ENCODE peak calls at places on chromosomes 12 and 14, in ten cellular contexts. S is lung, R is ovary, H is B cell, Q is cardiac muscle cell, N is AG09309, E is breast epithelium, P is GM20000, B is cardiac fibroblast, Z is PC-3. A is an unnamed sample.
A peak's percentile ranks its signal among the peaks of the same experiment; 100 is the strongest.

GRCh38 chr12:69481133-69481532 is 10.9 kb downstream of the FRS2 start:
- DNase-seq in S (no peak), R (no peak), H (no peak), Q (no peak), N (no peak), E (no peak), P (no peak), B (no peak), Z (no peak), A (no peak)

GRCh38 chr14:21768116-21768874 is 94.7 kb upstream of the OR4E1 start:
- DNase-seq in S (no peak), R (no peak), H (peak; percentile 10), Q (peak; percentile 65), N (no peak), E (no peak), P (peak; percentile 32), B (peak; percentile 23), Z (peak; percentile 53), A (no peak)

GRCh38 chr14:89269404-89269803 is 147.6 kb downstream of the FOXN3 start:
- DNase-seq in S (no peak), R (no peak), H (no peak), Q (no peak), N (no peak), E (no peak), P (no peak), B (no peak), Z (no peak), A (no peak)

GRCh38 chr14:71471604-71472003 is 460.6 kb upstream of the RGS6 start:
- DNase-seq in S (no peak), R (no peak), H (no peak), Q (no peak), N (no peak), E (no peak), P (no peak), B (no peak), Z (no peak), A (no peak)

GRCh38 chr14:69328765-69329164 is 68.8 kb downstream of the GALNT16 start:
- DNase-seq in S (no peak), R (no peak), H (no peak), Q (no peak), N (no peak), E (no peak), P (no peak), B (no peak), Z (no peak), A (no peak)

GRCh38 chr12:69359531-69360347 is at the start of gene YEATS4:
- DNase-seq in S (peak; percentile 82), R (peak; percentile 87), H (peak; percentile 92), Q (peak; percentile 90), N (peak; percentile 40), E (peak; percentile 82), P (peak; percentile 90), B (peak; percentile 94), Z (peak; percentile 96), A (peak; percentile 71)

GRCh38 chr12:31558521-31558920 is 32.4 kb downstream of the DENND5B start:
- DNase-seq in S (no peak), R (no peak), H (no peak), Q (no peak), N (no peak), E (no peak), P (no peak), B (peak; percentile 75), Z (peak; percentile 36), A (no peak)

GRCh38 chr14:56798447-56799326 is 11.6 kb downstream of the OTX2 start:
- DNase-seq in S (no peak), R (no peak), H (no peak), Q (no peak), N (no peak), E (no peak), P (no peak), B (no peak), Z (no peak), A (no peak)

GRCh38 chr12:65229441-65229840 is 49.0 kb upstream of the MSRB3 start:
- DNase-seq in S (no peak), R (no peak), H (no peak), Q (no peak), N (peak; percentile 8), E (no peak), P (no peak), B (peak; percentile 83), Z (peak; percentile 87), A (no peak)

GRCh38 chr12:62898568-62898967 is 36.4 kb downstream of the PPM1H start:
- DNase-seq in S (no peak), R (no peak), H (no peak), Q (no peak), N (no peak), E (no peak), P (no peak), B (peak; percentile 37), Z (peak; percentile 61), A (no peak)

GRCh38 chr14:103085106-103086091 is 1.4 kb downstream of the LBHD2 start:
- DNase-seq in S (no peak), R (no peak), H (no peak), Q (no peak), N (no peak), E (no peak), P (no peak), B (no peak), Z (no peak), A (peak; percentile 8)

GRCh38 chr12:12200363-12200762 is 66.5 kb downstream of the LRP6 start:
- DNase-seq in S (no peak), R (no peak), H (no peak), Q (no peak), N (no peak), E (no peak), P (no peak), B (no peak), Z (no peak), A (no peak)

GRCh38 chr12:12206776-12207388 is 60.0 kb downstream of the LRP6 start:
- DNase-seq in S (no peak), R (no peak), H (no peak), Q (no peak), N (no peak), E (no peak), P (no peak), B (no peak), Z (no peak), A (no peak)

GRCh38 chr12:12202105-12202504 is 64.7 kb downstream of the LRP6 start:
- DNase-seq in S (no peak), R (no peak), H (no peak), Q (no peak), N (no peak), E (no peak), P (no peak), B (no peak), Z (no peak), A (no peak)

GRCh38 chr12:12201274-12201758 is 65.5 kb downstream of the LRP6 start:
- DNase-seq in S (no peak), R (no peak), H (no peak), Q (peak; percentile 59), N (no peak), E (no peak), P (peak; percentile 11), B (no peak), Z (no peak), A (no peak)

GRCh38 chr12:12202747-12203146 is 64.1 kb downstream of the LRP6 start:
- DNase-seq in S (no peak), R (no peak), H (no peak), Q (no peak), N (no peak), E (no peak), P (no peak), B (no peak), Z (no peak), A (no peak)
- TF ChIP-seq CTCF in S (no peak), R (no peak), H (no peak), Q (peak; percentile 21), N (no peak), E (no peak), P (no peak), B (no peak), Z (no peak), A (no peak)

DNA sequence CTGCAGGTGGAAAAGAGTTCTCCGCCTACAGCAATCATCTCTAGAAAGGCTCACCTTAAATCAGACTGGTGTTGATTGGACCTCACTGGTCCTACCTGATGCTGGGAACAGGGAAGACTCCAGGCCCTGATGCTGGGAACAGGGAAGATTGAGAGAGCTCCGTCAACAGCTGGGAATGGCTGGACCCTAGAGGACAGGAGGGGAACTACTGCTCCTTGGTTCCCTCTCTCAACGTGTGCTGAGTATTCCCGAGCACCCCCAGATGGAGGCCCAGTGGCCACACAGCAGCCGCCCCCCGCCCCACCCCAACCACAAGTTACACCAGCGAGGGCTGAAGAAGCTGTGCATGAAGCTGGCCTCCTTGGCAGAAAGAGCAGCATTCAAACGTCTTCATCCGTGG is 240.3 kb downstream of the SLC15A4 start:
- DNase-seq in S (no peak), R (no peak), H (no peak), Q (peak; percentile 2), N (no peak), E (no peak), P (no peak), B (no peak), Z (no peak), A (no peak)
- TF ChIP-seq CTCF in S (no peak), R (no peak), H (no peak), Q (no peak), N (no peak), E (no peak), P (no peak), B (no peak), Z (peak; percentile 28), A (no peak)

DNA sequence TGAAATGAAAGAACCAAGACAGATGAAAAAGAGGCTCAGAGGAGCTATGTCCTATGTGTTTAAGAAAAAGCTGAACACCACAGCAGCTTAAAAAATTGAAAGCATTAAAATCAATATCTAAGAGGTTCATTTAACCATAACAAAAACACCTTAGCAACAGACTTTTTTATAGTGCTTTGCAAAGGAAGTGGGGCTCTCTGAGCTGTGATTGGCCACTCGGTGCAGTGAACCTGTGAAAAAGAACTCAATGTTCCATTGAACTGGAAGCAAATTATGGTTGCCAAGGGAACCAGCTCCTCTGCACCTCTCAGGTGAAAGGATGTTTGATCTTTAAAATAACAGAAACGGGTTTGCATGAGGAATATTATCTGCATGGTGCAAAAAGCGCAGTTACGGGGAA is 149.3 kb downstream of the SNAPC1 start:
- DNase-seq in S (no peak), R (no peak), H (peak; percentile 24), Q (no peak), N (no peak), E (no peak), P (no peak), B (no peak), Z (no peak), A (no peak)
- TF ChIP-seq CTCF in S (no peak), R (no peak), H (no peak), Q (no peak), N (no peak), E (no peak), P (no peak), B (no peak), Z (no peak), A (no peak)

GRCh38 chr12:33116284-33116683 is 219.7 kb upstream of the PKP2 start:
- DNase-seq in S (no peak), R (no peak), H (no peak), Q (peak; percentile 13), N (no peak), E (no peak), P (no peak), B (no peak), Z (peak; percentile 55), A (no peak)

GRCh38 chr12:33115716-33116115 is 219.1 kb upstream of the PKP2 start:
- DNase-seq in S (no peak), R (no peak), H (no peak), Q (no peak), N (no peak), E (no peak), P (no peak), B (no peak), Z (peak; percentile 35), A (no peak)

GRCh38 chr12:33111850-33112249 is 215.3 kb upstream of the PKP2 start:
- DNase-seq in S (no peak), R (no peak), H (no peak), Q (no peak), N (no peak), E (no peak), P (no peak), B (no peak), Z (no peak), A (no peak)
- TF ChIP-seq CTCF in S (no peak), R (no peak), H (no peak), Q (no peak), N (no peak), E (no peak), P (no peak), B (no peak), Z (no peak), A (no peak)